ENCODE peak calls at places on chromosomes 2 and 18, in four cellular contexts. One of them, this sample, is unnamed.

GRCh38 chr2:100818606-100819364 is 1.2 kb upstream of the NPAS2 start:
- DNase-seq in midbrain: peak
- DNase-seq in frontal cortex: peak
- DNase-seq in fibroblast of gingiva: peak
- DNase-seq in this sample: no peak

GRCh38 chr2:40228296-40228695 is 223.6 kb downstream of the SLC8A1 start:
- DNase-seq in fibroblast of gingiva: no peak
- DNase-seq in midbrain: no peak
- DNase-seq in frontal cortex: no peak
- DNase-seq in this sample: no peak

GRCh38 chr2:200469708-200470600 is 39.9 kb downstream of the KCTD18 start:
- DNase-seq in frontal cortex: peak
- DNase-seq in fibroblast of gingiva: no peak
- DNase-seq in midbrain: peak
- DNase-seq in this sample: peak

GRCh38 chr2:61371027-61371426 is 99.9 kb downstream of the USP34 start:
- DNase-seq in fibroblast of gingiva: no peak
- DNase-seq in frontal cortex: no peak
- DNase-seq in midbrain: no peak
- DNase-seq in this sample: no peak

GRCh38 chr18:28961669-28962228 is 784.8 kb upstream of the CDH2 start:
- DNase-seq in fibroblast of gingiva: peak
- DNase-seq in midbrain: peak
- DNase-seq in frontal cortex: no peak
- DNase-seq in this sample: peak

GRCh38 chr2:3282056-3282998 is 95.3 kb downstream of the EIPR1 start:
- DNase-seq in fibroblast of gingiva: peak
- DNase-seq in midbrain: peak
- DNase-seq in frontal cortex: peak
- DNase-seq in this sample: peak

GRCh38 chr2:182302174-182302573 is 124.7 kb downstream of the PDE1A start:
- DNase-seq in midbrain: no peak
- DNase-seq in frontal cortex: no peak
- DNase-seq in fibroblast of gingiva: peak
- DNase-seq in this sample: no peak

GRCh38 chr18:76546282-76546572 is 51.2 kb upstream of the ZNF516 start:
- DNase-seq in midbrain: no peak
- DNase-seq in frontal cortex: no peak
- DNase-seq in fibroblast of gingiva: no peak
- DNase-seq in this sample: no peak

This sample was measured in pons.